ENCODE peak calls at places on chromosome X, in four cellular contexts. B is RCC 7860; P is activated CD4-positive, CD25-positive, alpha-beta regulatory T cell; C is stromal cell of bone marrow. T is an unnamed sample.
A peak's percentile ranks its signal among the peaks of the same experiment; 100 is the strongest.

GRCh38 chrX:42495139-42495538 is 282.8 kb downstream of the PPP1R2C start:
- DNase-seq in P (no peak), B (no peak), C (no peak), T (peak; percentile 3)

GRCh38 chrX:17689971-17690409 is 47.3 kb upstream of the SCML1 start:
- DNase-seq in B (peak; percentile 6), P (no peak), C (peak; percentile 57), T (peak; percentile 3)

GRCh38 chrX:40152706-40153334 is 55.1 kb upstream of the BCOR start:
- DNase-seq in B (peak; percentile 35), P (no peak), C (no peak), T (no peak)

GRCh38 chrX:121598356-121598755 is 550.9 kb downstream of the GLUD2 start:
- DNase-seq in B (no peak), P (no peak), C (no peak), T (no peak)

GRCh38 chrX:111719426-111720210 is 38.6 kb downstream of the ALG13 start:
- DNase-seq in P (no peak), C (no peak), B (no peak), T (no peak)

GRCh38 chrX:46686003-46686645 is 72.8 kb downstream of the SLC9A7 start:
- DNase-seq in C (no peak), P (no peak), B (peak; percentile 9), T (peak; percentile 10)

GRCh38 chrX:16319929-16320328 is 152.6 kb downstream of the MAGEB17 start:
- DNase-seq in B (peak; percentile 36), C (no peak), P (no peak), T (no peak)

GRCh38 chrX:20300822-20301221 is 34.1 kb upstream of the RPS6KA3 start:
- DNase-seq in P (no peak), C (no peak), B (no peak), T (no peak)

T was measured in T-helper 9 cell.